ENCODE peak calls at places on chromosomes 3 and 15, in nine cellular contexts. T is WTC11, R is NCI-H1436, A is left ventricle myocardium inferior, X is psoas muscle, U is GM20000, I is T-helper 1 cell, O is NCI-H2081, J is posterior cingulate gyrus. M is an unnamed sample.

GRCh38 chr3:132800958-132801357 is 78.7 kb upstream of the NPHP3 start:
- DNase-seq in T (no peak), R (no peak), A (no peak), X (no peak), U (no peak), I (no peak), O (no peak), J (no peak), M (no peak)

GRCh38 chr3:157606392-157607197 is 103.4 kb upstream of the VEPH1 start:
- DNase-seq in T (peak; percentile 84), R (peak; percentile 21), A (peak; percentile 33), X (peak; percentile 40), U (peak; percentile 54), I (peak; percentile 29), O (peak; percentile 76), J (peak; percentile 67), M (peak; percentile 75)

GRCh38 chr3:106794442-106794841 is 582.8 kb upstream of the CCDC54 start:
- DNase-seq in T (no peak), R (no peak), A (no peak), X (no peak), U (no peak), I (no peak), O (no peak), J (no peak), M (no peak)

GRCh38 chr3:101518421-101518871 is 5.4 kb upstream of the SENP7 start:
- DNase-seq in T (no peak), R (no peak), A (no peak), X (no peak), U (peak; percentile 73), I (peak; percentile 42), O (no peak), J (no peak), M (peak; percentile 10)

GRCh38 chr15:92666780-92667179 is 11.2 kb upstream of the FAM174B start:
- DNase-seq in T (no peak), R (peak; percentile 16), A (peak; percentile 70), X (peak; percentile 53), U (no peak), I (no peak), O (peak; percentile 31), J (no peak), M (no peak)

GRCh38 chr15:22895465-22896190 is 57.2 kb downstream of the NIPA2 start:
- DNase-seq in T (no peak), R (no peak), A (no peak), X (no peak), U (peak; percentile 49), I (no peak), O (no peak), J (no peak), M (no peak)

GRCh38 chr15:45320581-45320980 is 57.8 kb downstream of the GATM start:
- DNase-seq in T (no peak), R (no peak), A (no peak), X (no peak), U (no peak), I (no peak), O (no peak), J (no peak), M (no peak)

GRCh38 chr3:126130981-126131750 is 47.2 kb upstream of the SLC41A3 start:
- DNase-seq in T (peak; percentile 5), R (no peak), A (peak; percentile 8), X (peak; percentile 12), U (no peak), I (no peak), O (no peak), J (no peak), M (no peak)

GRCh38 chr3:121648219-121648958 is 12.3 kb downstream of the HCLS1 start:
- DNase-seq in T (no peak), R (no peak), A (no peak), X (no peak), U (no peak), I (no peak), O (no peak), J (no peak), M (no peak)

GRCh38 chr3:111769965-111770364 is 89.1 kb upstream of the PHLDB2 start:
- DNase-seq in T (no peak), R (no peak), A (no peak), X (no peak), U (no peak), I (no peak), O (no peak), J (no peak), M (no peak)

GRCh38 chr15:98967916-98968315 is 39.7 kb downstream of the PGPEP1L start:
- DNase-seq in T (no peak), R (no peak), A (no peak), X (no peak), U (no peak), I (no peak), O (no peak), J (no peak), M (no peak)

GRCh38 chr15:29959384-29960137 is 123.2 kb upstream of the GOLGA8J start:
- DNase-seq in T (no peak), R (no peak), A (no peak), X (no peak), U (no peak), I (no peak), O (no peak), J (no peak), M (no peak)

GRCh38 chr15:61613729-61614128 is 384.6 kb upstream of the RORA start:
- DNase-seq in T (no peak), R (no peak), A (no peak), X (no peak), U (no peak), I (no peak), O (no peak), J (no peak), M (no peak)

GRCh38 chr3:81554348-81554747 is 207.1 kb downstream of the GBE1 start:
- DNase-seq in T (no peak), R (no peak), A (no peak), X (no peak), U (no peak), I (no peak), O (no peak), J (no peak), M (no peak)

GRCh38 chr3:131174752-131175151 is 148.1 kb downstream of the NEK11 start:
- DNase-seq in T (no peak), R (no peak), A (no peak), X (no peak), U (peak; percentile 15), I (no peak), O (no peak), J (no peak), M (no peak)

GRCh38 chr3:52174896-52175295 is 20.7 kb upstream of the POC1A start:
- DNase-seq in T (no peak), R (no peak), A (no peak), X (no peak), U (no peak), I (no peak), O (no peak), J (no peak), M (no peak)

GRCh38 chr15:79170256-79170664 is 79.7 kb upstream of the RASGRF1 start:
- DNase-seq in T (no peak), R (no peak), A (peak; percentile 25), X (no peak), U (no peak), I (no peak), O (no peak), J (no peak), M (no peak)

M was measured in NCI-H146.